ENCODE peak calls at places on chromosomes 6 and 20, in seven cellular contexts. One of them, this sample, is unnamed.

GRCh38 chr20:57211949-57212889 is 54.2 kb downstream of the BMP7 start:
- DNase-seq in C1 segment of cervical spinal cord: peak; percentile 80
- DNase-seq in neural crest cell: peak; percentile 51
- DNase-seq in heart right ventricle: peak; percentile 39
- DNase-seq in AML-193: no peak
- DNase-seq in effector memory CD4-positive, alpha-beta T cell: no peak
- DNase-seq in lung: no peak
- DNase-seq in this sample: no peak

GRCh38 chr20:35823937-35824336 is 52.1 kb downstream of the PHF20 start:
- DNase-seq in C1 segment of cervical spinal cord: no peak
- DNase-seq in effector memory CD4-positive, alpha-beta T cell: no peak
- DNase-seq in AML-193: no peak
- DNase-seq in heart right ventricle: no peak
- DNase-seq in neural crest cell: no peak
- DNase-seq in lung: no peak
- DNase-seq in this sample: no peak

GRCh38 chr20:2340136-2340535 is 40.6 kb upstream of the TGM6 start:
- DNase-seq in C1 segment of cervical spinal cord: no peak
- DNase-seq in lung: no peak
- DNase-seq in effector memory CD4-positive, alpha-beta T cell: no peak
- DNase-seq in heart right ventricle: no peak
- DNase-seq in neural crest cell: no peak
- DNase-seq in AML-193: no peak
- DNase-seq in this sample: no peak

GRCh38 chr6:158313989-158314388 is 1.7 kb downstream of the TULP4 start:
- DNase-seq in lung: no peak
- DNase-seq in C1 segment of cervical spinal cord: no peak
- DNase-seq in neural crest cell: no peak
- DNase-seq in heart right ventricle: no peak
- DNase-seq in AML-193: no peak
- DNase-seq in effector memory CD4-positive, alpha-beta T cell: no peak
- DNase-seq in this sample: no peak

GRCh38 chr6:108968325-108968724 is 120.1 kb downstream of the ARMC2 start:
- DNase-seq in neural crest cell: no peak
- DNase-seq in AML-193: no peak
- DNase-seq in heart right ventricle: no peak
- DNase-seq in lung: no peak
- DNase-seq in effector memory CD4-positive, alpha-beta T cell: no peak
- DNase-seq in C1 segment of cervical spinal cord: no peak
- DNase-seq in this sample: no peak

GRCh38 chr6:54800201-54800600 is 46.4 kb upstream of the FAM83B start:
- DNase-seq in neural crest cell: no peak
- DNase-seq in effector memory CD4-positive, alpha-beta T cell: no peak
- DNase-seq in lung: no peak
- DNase-seq in heart right ventricle: no peak
- DNase-seq in AML-193: no peak
- DNase-seq in C1 segment of cervical spinal cord: no peak
- DNase-seq in this sample: no peak

GRCh38 chr6:113306552-113307145 is 550.5 kb upstream of the MARCKS start:
- DNase-seq in AML-193: peak; percentile 16
- DNase-seq in effector memory CD4-positive, alpha-beta T cell: no peak
- DNase-seq in heart right ventricle: peak; percentile 37
- DNase-seq in C1 segment of cervical spinal cord: peak; percentile 4
- DNase-seq in neural crest cell: no peak
- DNase-seq in lung: peak; percentile 37
- DNase-seq in this sample: no peak

GRCh38 chr20:33945391-33946079 is 48.2 kb upstream of the RALY start:
- DNase-seq in C1 segment of cervical spinal cord: peak; percentile 68
- DNase-seq in effector memory CD4-positive, alpha-beta T cell: no peak
- DNase-seq in neural crest cell: no peak
- DNase-seq in lung: no peak
- DNase-seq in heart right ventricle: no peak
- DNase-seq in AML-193: no peak
- DNase-seq in this sample: no peak

GRCh38 chr6:46983007-46983411 is 59.1 kb downstream of the ADGRF1 start:
- DNase-seq in lung: no peak
- DNase-seq in heart right ventricle: no peak
- DNase-seq in neural crest cell: no peak
- DNase-seq in C1 segment of cervical spinal cord: no peak
- DNase-seq in AML-193: no peak
- DNase-seq in effector memory CD4-positive, alpha-beta T cell: no peak
- DNase-seq in this sample: no peak

GRCh38 chr6:90025418-90026089 is 131.3 kb downstream of the GJA10 start:
- DNase-seq in neural crest cell: no peak
- DNase-seq in heart right ventricle: no peak
- DNase-seq in C1 segment of cervical spinal cord: no peak
- DNase-seq in effector memory CD4-positive, alpha-beta T cell: no peak
- DNase-seq in AML-193: no peak
- DNase-seq in lung: no peak
- DNase-seq in this sample: peak; percentile 24

GRCh38 chr20:43755851-43756250 is 29.0 kb upstream of the GTSF1L start:
- DNase-seq in C1 segment of cervical spinal cord: no peak
- DNase-seq in effector memory CD4-positive, alpha-beta T cell: no peak
- DNase-seq in lung: no peak
- DNase-seq in AML-193: no peak
- DNase-seq in neural crest cell: no peak
- DNase-seq in heart right ventricle: no peak
- DNase-seq in this sample: no peak

GRCh38 chr6:148980234-148980633 is 233.4 kb downstream of the UST start:
- DNase-seq in neural crest cell: no peak
- DNase-seq in AML-193: no peak
- DNase-seq in lung: no peak
- DNase-seq in C1 segment of cervical spinal cord: no peak
- DNase-seq in heart right ventricle: no peak
- DNase-seq in effector memory CD4-positive, alpha-beta T cell: no peak
- DNase-seq in this sample: no peak

GRCh38 chr20:48971956-48972355 is 50.4 kb downstream of the ARFGEF2 start:
- DNase-seq in lung: no peak
- DNase-seq in heart right ventricle: no peak
- DNase-seq in neural crest cell: no peak
- DNase-seq in effector memory CD4-positive, alpha-beta T cell: no peak
- DNase-seq in C1 segment of cervical spinal cord: no peak
- DNase-seq in AML-193: no peak
- DNase-seq in this sample: no peak